ENCODE peak calls at places on chromosomes 2 and 18, in six cellular contexts. L is CD4-positive, alpha-beta memory T cell; F is upper lobe of left lung; O is left ventricle myocardium inferior; M is adrenal gland; X is SJSA1. G is an unnamed sample.
A peak's percentile ranks its signal among the peaks of the same experiment; 100 is the strongest.

GRCh38 chr2:121253021-121253673 is 31.9 kb downstream of the TFCP2L1 start:
- DNase-seq in M (no peak), F (no peak), L (no peak), X (no peak), O (no peak), G (no peak)

GRCh38 chr2:233513953-233514655 is 52.5 kb downstream of the USP40 start:
- DNase-seq in O (no peak), X (no peak), M (no peak), F (peak; percentile 68), L (no peak), G (no peak)

GRCh38 chr2:96950391-96951124 is 35.8 kb downstream of the FAM178B start:
- DNase-seq in O (no peak), F (no peak), X (no peak), L (no peak), M (no peak), G (no peak)

GRCh38 chr18:3350566-3351527 is 88.9 kb downstream of the MYL12B start:
- DNase-seq in O (no peak), M (no peak), X (no peak), L (no peak), F (no peak), G (no peak)

GRCh38 chr2:211473116-211473515 is 916.7 kb downstream of the CPS1 start:
- DNase-seq in F (no peak), X (no peak), M (no peak), O (no peak), L (no peak), G (no peak)

GRCh38 chr2:85714841-85715240 is 20.7 kb downstream of the GNLY start:
- DNase-seq in M (no peak), L (no peak), O (no peak), X (no peak), F (no peak), G (no peak)

GRCh38 chr2:235765181-235765820 is 271.5 kb downstream of the AGAP1 start:
- DNase-seq in F (no peak), M (peak; percentile 37), L (no peak), O (no peak), X (peak; percentile 62), G (no peak)

GRCh38 chr2:12202702-12203101 is 456.3 kb downstream of the LPIN1 start:
- DNase-seq in M (no peak), F (no peak), O (peak; percentile 28), X (no peak), L (no peak), G (peak; percentile 79)

GRCh38 chr2:50995610-50996009 is 36.3 kb downstream of the NRXN1 start:
- DNase-seq in F (no peak), M (no peak), X (no peak), L (no peak), O (no peak), G (peak; percentile 48)

GRCh38 chr2:148903946-148904345 is 28.9 kb downstream of the KIF5C start:
- DNase-seq in F (no peak), L (no peak), M (no peak), X (no peak), O (no peak), G (no peak)

GRCh38 chr2:7905756-7906155 is 776.1 kb upstream of the ID2 start:
- DNase-seq in L (no peak), M (no peak), X (no peak), O (no peak), F (no peak), G (no peak)

GRCh38 chr2:83069724-83070123 is 1389.4 kb downstream of the SUCLG1 start:
- DNase-seq in X (peak; percentile 72), F (no peak), L (no peak), M (no peak), O (no peak), G (peak; percentile 89)

GRCh38 chr2:134778372-134778771 is 59.6 kb upstream of the TMEM163 start:
- DNase-seq in O (no peak), L (no peak), F (peak; percentile 44), M (no peak), X (no peak), G (no peak)

GRCh38 chr2:174325373-174325772 is 9.4 kb upstream of the SP9 start:
- DNase-seq in X (no peak), O (no peak), M (no peak), F (no peak), L (no peak), G (no peak)

GRCh38 chr2:159891917-159892691 is 94.1 kb upstream of the CD302 start:
- DNase-seq in M (no peak), L (no peak), O (no peak), F (no peak), X (no peak), G (no peak)

GRCh38 chr2:236568068-236568921 is 1.3 kb upstream of the ACKR3 start:
- DNase-seq in F (peak; percentile 44), X (no peak), M (peak; percentile 17), L (peak; percentile 25), O (peak; percentile 69), G (peak; percentile 30)

GRCh38 chr18:79573921-79574491 is 105.6 kb upstream of the CTDP1 start:
- DNase-seq in L (no peak), M (no peak), O (no peak), X (peak; percentile 37), F (peak; percentile 7), G (no peak)

GRCh38 chr2:27502149-27502548 is 5.5 kb downstream of the GCKR start:
- DNase-seq in O (no peak), F (no peak), X (no peak), L (no peak), M (no peak), G (no peak)

GRCh38 chr2:144183744-144184143 is 336.2 kb downstream of the ZEB2 start:
- DNase-seq in F (peak; percentile 26), O (no peak), M (no peak), X (no peak), L (peak; percentile 85), G (no peak)

GRCh38 chr2:25825238-25825637 is 53.0 kb downstream of the ASXL2 start:
- DNase-seq in M (no peak), F (no peak), L (peak; percentile 57), X (no peak), O (no peak), G (no peak)

GRCh38 chr2:25824216-25824615 is 54.1 kb downstream of the ASXL2 start:
- DNase-seq in M (no peak), O (no peak), L (no peak), X (no peak), F (no peak), G (no peak)

GRCh38 chr2:25821225-25822056 is 56.8 kb downstream of the ASXL2 start:
- DNase-seq in L (no peak), O (no peak), X (no peak), F (no peak), M (no peak), G (no peak)

GRCh38 chr2:25824718-25825117 is 53.6 kb downstream of the ASXL2 start:
- DNase-seq in M (no peak), O (no peak), F (no peak), L (no peak), X (no peak), G (no peak)

DNA sequence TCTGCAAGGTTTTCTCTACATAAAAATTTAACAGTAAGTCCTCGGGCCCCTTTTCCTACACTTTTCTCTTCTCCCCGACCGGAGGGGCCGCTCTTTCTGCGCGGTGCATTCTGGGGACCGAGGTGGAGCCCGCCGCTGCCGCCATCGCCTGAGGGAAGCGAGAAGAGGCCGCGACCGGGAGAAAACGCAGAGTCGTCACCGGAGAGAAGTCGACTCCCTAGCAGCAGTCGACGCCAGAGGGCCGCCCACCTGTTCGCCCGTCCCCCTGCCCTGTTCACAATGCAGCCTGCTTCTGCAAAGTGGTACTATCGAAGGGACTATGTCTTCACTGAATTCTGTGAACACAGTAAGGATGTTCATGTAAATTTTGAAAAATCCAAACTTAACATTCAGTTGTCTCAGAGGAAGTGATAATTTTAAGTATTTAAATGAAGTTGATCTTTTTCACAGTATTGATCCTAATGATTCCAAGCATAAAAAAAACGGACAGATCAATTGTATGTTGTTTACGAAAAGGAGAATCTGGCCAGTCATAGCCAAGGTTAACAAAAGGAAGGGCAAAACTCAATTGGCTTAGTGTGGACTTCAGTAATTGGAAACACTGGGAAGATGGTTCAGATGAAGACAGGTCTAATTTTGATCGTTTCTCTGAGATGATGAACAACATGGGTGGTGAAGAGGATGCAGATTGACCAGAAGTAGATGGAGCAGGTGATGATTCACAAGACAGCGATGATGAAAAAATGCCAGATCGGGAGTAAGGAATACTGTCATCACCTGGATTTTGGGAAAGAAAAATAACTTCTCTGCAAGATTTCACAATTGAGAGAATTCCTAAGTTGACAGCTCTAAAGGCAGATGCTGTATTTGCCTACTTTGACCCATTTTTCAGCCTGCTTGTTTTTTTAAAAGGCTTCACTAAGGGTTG is 55.8 kb downstream of the ASXL2 start:
- DNase-seq in X (no peak), F (peak; percentile 60), O (peak; percentile 26), L (peak; percentile 63), M (peak; percentile 45), G (no peak)
- H3K4me3 ChIP-seq in X (no peak overlapping the region), F (peak overlapping the region; percentile 30), O (peak overlapping the region; percentile 50), L (peak overlapping the region; percentile 21), M (no peak overlapping the region), G (no peak overlapping the region)

GRCh38 chr18:10059610-10060468 is 146.0 kb downstream of the VAPA start:
- DNase-seq in O (peak; percentile 44), X (no peak), F (no peak), M (no peak), L (no peak), G (no peak)

GRCh38 chr18:10060469-10060782 is 146.6 kb downstream of the VAPA start:
- DNase-seq in L (no peak), X (no peak), F (no peak), O (no peak), M (no peak), G (no peak)

GRCh38 chr18:10056506-10056905 is 142.7 kb downstream of the VAPA start:
- DNase-seq in M (no peak), F (peak; percentile 19), X (no peak), L (no peak), O (no peak), G (no peak)

GRCh38 chr18:10057401-10057800 is 143.6 kb downstream of the VAPA start:
- DNase-seq in L (no peak), X (no peak), M (no peak), F (no peak), O (no peak), G (no peak)

GRCh38 chr18:10057808-10058791 is 144.3 kb downstream of the VAPA start:
- DNase-seq in L (no peak), X (peak; percentile 70), O (no peak), M (no peak), F (no peak), G (no peak)
- H3K4me1 ChIP-seq in L (no peaks in the 10 kb centered on the region), X (peaks cover 45% of the 10 kb centered on the region), O (peaks cover 67% of the 10 kb centered on the region), M (peaks cover 23% of the 10 kb centered on the region), F (peaks cover 50% of the 10 kb centered on the region), G (peaks cover 8% of the 10 kb centered on the region)

DNA sequence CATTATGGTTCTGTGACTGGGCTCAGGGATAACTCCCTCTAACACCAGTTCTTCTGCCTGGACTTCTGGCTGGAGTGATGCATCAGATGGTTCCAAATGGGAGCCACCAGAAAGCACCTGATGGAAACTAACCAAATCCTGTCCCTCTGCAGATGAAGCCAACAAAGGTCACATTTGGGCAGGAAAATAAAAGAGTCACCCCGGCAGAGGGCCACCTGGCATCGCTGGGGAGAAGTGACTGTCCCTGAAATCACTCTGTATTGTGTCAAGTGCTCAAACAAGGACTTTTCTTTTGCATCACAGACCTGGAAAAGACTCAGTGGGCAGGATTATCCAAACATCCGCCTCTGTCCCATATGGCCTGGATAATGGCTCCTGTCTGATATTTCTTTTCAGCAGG is 47.5 kb downstream of the DNER start:
- DNase-seq in O (no peak), M (peak; percentile 58), F (no peak), L (no peak), X (no peak), G (no peak)
- H3K4me3 ChIP-seq in O (no peak overlapping the region), M (no peak overlapping the region), F (no peak overlapping the region), L (no peak overlapping the region), X (no peak overlapping the region), G (no peak overlapping the region)

GRCh38 chr2:74767618-74768017 is 66.3 kb upstream of the HK2 start:
- DNase-seq in F (no peak), M (no peak), L (no peak), X (no peak), O (no peak), G (no peak)
- H3K4me1 ChIP-seq in F (peaks cover 16% of the 10 kb centered on the region), M (peaks cover 9% of the 10 kb centered on the region), L (no peaks in the 10 kb centered on the region), X (peaks cover 22% of the 10 kb centered on the region), O (peaks cover 15% of the 10 kb centered on the region), G (peaks cover 19% of the 10 kb centered on the region)